ENCODE peak calls at places on chromosome 22, in six cellular contexts. Y is IMR-90, G is omental fat pad, O is WTC11, C is epithelial cell of esophagus, I is cardiac muscle cell. Q is an unnamed sample.

GRCh38 chr22:44753189-44754042 is 1.0 kb downstream of the ARHGAP8 start:
- DNase-seq in Y (peak), G (no peak), O (no peak), C (peak), I (peak), Q (no peak)

GRCh38 chr22:21824439-21824912 is 43.0 kb downstream of the MAPK1 start:
- DNase-seq in Y (no peak), G (no peak), O (no peak), C (no peak), I (no peak), Q (no peak)

GRCh38 chr22:39024923-39025322 is 4.0 kb downstream of the APOBEC3D start:
- DNase-seq in Y (no peak), G (no peak), O (no peak), C (no peak), I (no peak), Q (no peak)

GRCh38 chr22:37843746-37844089 is 416 bp downstream of the ANKRD54 start:
- DNase-seq in Y (peak), G (no peak), O (peak), C (no peak), I (no peak), Q (no peak)

GRCh38 chr22:46673677-46674236 is 53.6 kb downstream of the GRAMD4 start:
- DNase-seq in Y (no peak), G (no peak), O (no peak), C (no peak), I (no peak), Q (no peak)

GRCh38 chr22:48885919-48886305 is 941.8 kb downstream of the BRD1 start:
- DNase-seq in Y (no peak), G (no peak), O (no peak), C (no peak), I (no peak), Q (no peak)

GRCh38 chr22:44295406-44295805 is 17.3 kb downstream of the SHISAL1 start:
- DNase-seq in Y (no peak), G (no peak), O (no peak), C (no peak), I (no peak), Q (no peak)

GRCh38 chr22:45889539-45890350 is 87.2 kb downstream of the WNT7B start:
- DNase-seq in Y (peak), G (no peak), O (peak), C (no peak), I (no peak), Q (no peak)

GRCh38 chr22:30373331-30374325 is 13.6 kb downstream of the RNF215 start:
- DNase-seq in Y (no peak), G (no peak), O (no peak), C (no peak), I (no peak), Q (peak)

GRCh38 chr22:21755855-21756284 is 20.3 kb upstream of the YPEL1 start:
- DNase-seq in Y (peak), G (no peak), O (no peak), C (peak), I (no peak), Q (no peak)

GRCh38 chr22:48704335-48704734 is 1123.3 kb downstream of the BRD1 start:
- DNase-seq in Y (no peak), G (no peak), O (no peak), C (no peak), I (no peak), Q (no peak)

GRCh38 chr22:26681395-26681821 is 24.0 kb downstream of the MIAT start:
- DNase-seq in Y (peak), G (no peak), O (peak), C (no peak), I (peak), Q (peak)

GRCh38 chr22:31343235-31344191 is 2.6 kb downstream of the PATZ1 start:
- DNase-seq in Y (peak), G (no peak), O (peak), C (peak), I (peak), Q (no peak)

GRCh38 chr22:38103641-38104040 is 6.8 kb downstream of the BAIAP2L2 start:
- DNase-seq in Y (no peak), G (no peak), O (no peak), C (no peak), I (no peak), Q (no peak)

GRCh38 chr22:21726650-21727049 is 8.9 kb downstream of the YPEL1 start:
- DNase-seq in Y (no peak), G (no peak), O (peak), C (peak), I (peak), Q (no peak)

GRCh38 chr22:35633520-35633919 is 14.7 kb upstream of the APOL6 start:
- DNase-seq in Y (no peak), G (no peak), O (no peak), C (no peak), I (no peak), Q (no peak)

GRCh38 chr22:21942407-21942895 is 10.2 kb downstream of the PPM1F start:
- DNase-seq in Y (peak), G (no peak), O (no peak), C (peak), I (no peak), Q (no peak)

GRCh38 chr22:32444068-32444467 is 20.2 kb downstream of the BPIFC start:
- DNase-seq in Y (no peak), G (no peak), O (peak), C (peak), I (no peak), Q (no peak)

GRCh38 chr22:31106001-31106571 is 1.3 kb downstream of the SELENOM start:
- DNase-seq in Y (no peak), G (no peak), O (no peak), C (no peak), I (no peak), Q (no peak)

GRCh38 chr22:27881404-27881803 is 37.7 kb downstream of the PITPNB start:
- DNase-seq in Y (peak), G (no peak), O (no peak), C (no peak), I (no peak), Q (no peak)

GRCh38 chr22:27004434-27004833 is 347.0 kb downstream of the MIAT start:
- DNase-seq in Y (no peak), G (no peak), O (no peak), C (no peak), I (no peak), Q (no peak)

GRCh38 chr22:39146256-39147101 is 6.0 kb downstream of the CBX7 start:
- DNase-seq in Y (no peak), G (no peak), O (no peak), C (no peak), I (no peak), Q (no peak)

GRCh38 chr22:49305215-49305965 is 522.3 kb downstream of the BRD1 start:
- DNase-seq in Y (no peak), G (peak), O (peak), C (no peak), I (peak), Q (peak)

GRCh38 chr22:48856308-48856615 is 971.4 kb downstream of the BRD1 start:
- DNase-seq in Y (no peak), G (no peak), O (no peak), C (no peak), I (no peak), Q (peak)

GRCh38 chr22:44351685-44352377 is 39.1 kb upstream of the SHISAL1 start:
- DNase-seq in Y (peak), G (peak), O (no peak), C (peak), I (peak), Q (no peak)

GRCh38 chr22:44456661-44457412 is 41.2 kb downstream of the RTL6 start:
- DNase-seq in Y (no peak), G (no peak), O (no peak), C (no peak), I (no peak), Q (peak)

GRCh38 chr22:50578776-50579310 is 616 bp upstream of the CPT1B start:
- DNase-seq in Y (no peak), G (no peak), O (no peak), C (no peak), I (no peak), Q (no peak)

GRCh38 chr22:21791635-21792625 is 56.3 kb upstream of the YPEL1 start:
- DNase-seq in Y (peak), G (no peak), O (no peak), C (peak), I (no peak), Q (no peak)

GRCh38 chr22:50473088-50473487 is 1.7 kb downstream of the SBF1 start:
- DNase-seq in Y (no peak), G (no peak), O (no peak), C (peak), I (no peak), Q (no peak)

GRCh38 chr22:39349506-39349966 is 255 bp upstream of the SYNGR1 start:
- DNase-seq in Y (no peak), G (no peak), O (peak), C (no peak), I (peak), Q (no peak)

GRCh38 chr22:47153854-47154542 is 391.5 kb downstream of the TBC1D22A start:
- DNase-seq in Y (peak), G (no peak), O (no peak), C (no peak), I (no peak), Q (no peak)

GRCh38 chr22:27962268-27963191 is 43.5 kb upstream of the PITPNB start:
- DNase-seq in Y (peak), G (no peak), O (no peak), C (no peak), I (no peak), Q (no peak)

GRCh38 chr22:32926600-32926999 is 125.1 kb downstream of the TIMP3 start:
- DNase-seq in Y (peak), G (no peak), O (no peak), C (peak), I (peak), Q (no peak)

GRCh38 chr22:31436132-31436531 is 36.7 kb downstream of the DRG1 start:
- DNase-seq in Y (no peak), G (no peak), O (no peak), C (no peak), I (no peak), Q (no peak)

GRCh38 chr22:17152971-17153370 is 6.1 kb downstream of the HDHD5 start:
- DNase-seq in Y (no peak), G (no peak), O (no peak), C (no peak), I (no peak), Q (no peak)

GRCh38 chr22:17152340-17152739 is 6.7 kb downstream of the HDHD5 start:
- DNase-seq in Y (no peak), G (no peak), O (no peak), C (no peak), I (no peak), Q (no peak)

GRCh38 chr22:17155941-17156340 is 3.1 kb downstream of the HDHD5 start:
- DNase-seq in Y (no peak), G (no peak), O (no peak), C (no peak), I (no peak), Q (no peak)

GRCh38 chr22:17157714-17158113 is 1.4 kb downstream of the HDHD5 start:
- DNase-seq in Y (no peak), G (no peak), O (no peak), C (no peak), I (no peak), Q (no peak)

DNA sequence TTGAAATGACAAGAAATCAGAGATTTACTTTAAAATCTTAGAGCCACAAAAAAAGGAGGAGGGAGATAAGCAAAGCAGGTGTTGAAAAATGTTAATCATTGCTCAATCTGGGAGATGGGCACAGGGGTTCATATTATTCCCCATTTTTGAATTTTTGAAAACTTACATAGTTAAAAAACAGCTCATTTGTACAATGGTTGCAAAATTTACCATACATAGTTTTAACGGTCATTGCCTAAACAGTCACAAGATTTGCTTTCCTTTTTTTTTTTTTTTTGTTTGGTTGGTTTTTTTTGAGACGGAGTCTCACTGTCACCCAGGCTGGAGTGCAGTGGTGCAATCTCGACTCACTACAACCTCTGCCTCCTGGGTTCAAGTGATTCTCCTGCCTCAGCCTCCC is 4.1 kb downstream of the HDHD5 start:
- DNase-seq in Y (no peak), G (no peak), O (no peak), C (no peak), I (no peak), Q (no peak)
- TF ChIP-seq CTCF in Y (no peak), G (no peak), O (no peak), C (no peak), I (no peak), Q (no peak)

GRCh38 chr22:19993926-19994325 is 22.7 kb downstream of the ARVCF start:
- DNase-seq in Y (no peak), G (no peak), O (no peak), C (no peak), I (no peak), Q (no peak)
- TF ChIP-seq CTCF in Y (no peak), G (no peak), O (no peak), C (no peak), I (no peak), Q (no peak)

GRCh38 chr22:29171721-29172120 is 34.0 kb upstream of the EMID1 start:
- DNase-seq in Y (no peak), G (no peak), O (no peak), C (no peak), I (no peak), Q (no peak)

GRCh38 chr22:29175312-29175835 is 30.3 kb upstream of the EMID1 start:
- DNase-seq in Y (no peak), G (no peak), O (no peak), C (no peak), I (no peak), Q (no peak)

GRCh38 chr22:29167032-29167911 is 38.4 kb upstream of the EMID1 start:
- DNase-seq in Y (no peak), G (no peak), O (no peak), C (no peak), I (no peak), Q (no peak)

GRCh38 chr22:29172216-29172615 is 33.5 kb upstream of the EMID1 start:
- DNase-seq in Y (no peak), G (no peak), O (no peak), C (no peak), I (no peak), Q (no peak)
- TF ChIP-seq CTCF in Y (no peak), G (no peak), O (no peak), C (no peak), I (no peak), Q (no peak)

GRCh38 chr22:41856484-41856883 is 23.6 kb downstream of the SREBF2 start:
- DNase-seq in Y (no peak), G (no peak), O (no peak), C (peak), I (no peak), Q (no peak)

GRCh38 chr22:41862530-41863266 is 29.8 kb downstream of the SREBF2 start:
- DNase-seq in Y (peak), G (no peak), O (no peak), C (no peak), I (peak), Q (no peak)

GRCh38 chr22:41862160-41862529 is 29.2 kb downstream of the SREBF2 start:
- DNase-seq in Y (peak), G (no peak), O (no peak), C (no peak), I (no peak), Q (no peak)

GRCh38 chr22:41857160-41857859 is 24.4 kb downstream of the SREBF2 start:
- DNase-seq in Y (peak), G (no peak), O (peak), C (peak), I (peak), Q (no peak)

DNA sequence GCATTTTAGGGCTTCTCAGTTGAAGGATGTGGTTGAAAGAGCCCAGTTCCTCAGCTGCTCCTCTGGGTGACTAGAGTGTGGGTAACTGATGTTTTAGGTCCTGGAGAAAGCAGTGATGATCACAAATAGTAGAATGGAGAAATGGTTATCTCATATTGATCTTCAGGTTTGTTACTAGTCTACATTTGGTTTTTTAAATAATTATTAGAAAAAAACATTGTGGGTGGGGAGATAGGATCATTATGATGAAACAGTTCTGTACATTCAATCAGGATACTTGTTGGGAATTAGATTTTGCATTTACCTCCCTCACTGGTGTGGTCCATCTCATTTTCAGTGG is 24.9 kb downstream of the SREBF2 start:
- DNase-seq in Y (no peak), G (no peak), O (no peak), C (no peak), I (no peak), Q (no peak)
- TF ChIP-seq CTCF in Y (no peak), G (no peak), O (no peak), C (no peak), I (no peak), Q (no peak)

GRCh38 chr22:25331050-25331449 is 111.6 kb downstream of the CRYBB2 start:
- DNase-seq in Y (no peak), G (no peak), O (no peak), C (no peak), I (no peak), Q (no peak)

GRCh38 chr22:25327018-25327755 is 107.7 kb downstream of the CRYBB2 start:
- DNase-seq in Y (no peak), G (no peak), O (no peak), C (no peak), I (no peak), Q (no peak)

GRCh38 chr22:25334091-25334490 is 114.7 kb downstream of the CRYBB2 start:
- DNase-seq in Y (peak), G (no peak), O (peak), C (peak), I (peak), Q (peak)

DNA sequence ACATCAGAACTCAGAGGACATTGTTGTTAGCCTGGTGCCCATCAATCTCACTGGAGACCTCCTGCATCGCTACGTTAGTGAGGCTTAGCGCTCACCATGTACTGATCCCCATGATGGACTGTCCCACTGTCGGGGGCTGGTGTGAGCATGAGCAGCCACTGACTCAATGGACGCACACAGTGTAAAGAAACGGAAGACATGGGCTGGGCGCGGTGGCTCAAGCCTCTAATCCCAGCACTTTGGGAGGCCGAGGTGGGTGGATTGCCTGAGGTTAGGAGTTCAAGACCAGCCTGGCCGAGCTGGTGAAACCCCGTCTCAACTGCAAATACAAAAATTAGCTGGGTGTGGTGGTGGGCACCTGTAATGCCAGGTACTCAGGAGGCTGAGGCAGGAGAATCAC is 112.9 kb downstream of the CRYBB2 start:
- DNase-seq in Y (no peak), G (no peak), O (no peak), C (no peak), I (no peak), Q (peak)
- TF ChIP-seq CTCF in Y (no peak), G (no peak), O (no peak), C (no peak), I (no peak), Q (no peak)

GRCh38 chr22:36833073-36833472 is 16.2 kb upstream of the PVALB start:
- DNase-seq in Y (no peak), G (no peak), O (no peak), C (no peak), I (no peak), Q (no peak)
- TF ChIP-seq CTCF in Y (no peak), G (no peak), O (no peak), C (no peak), I (no peak), Q (no peak)

Q was measured in osteocyte.